ENCODE peak calls at places on chromosomes 7 and 10, in seven cellular contexts. B, U, C, R, S, K and M are unnamed samples.
A peak's percentile ranks its signal among the peaks of the same experiment; 100 is the strongest.

GRCh38 chr10:20885678-20886077 is 11.4 kb downstream of the NEBL start:
- DNase-seq in U (no peak), B (no peak), R (peak; percentile 4), C (peak; percentile 55), S (no peak), K (no peak), M (peak; percentile 68)

GRCh38 chr7:44533301-44534055 is 7.7 kb downstream of the NPC1L1 start:
- DNase-seq in U (no peak), K (no peak), C (no peak), R (no peak), B (no peak), S (no peak), M (no peak)

GRCh38 chr7:149870701-149871483 is 2.9 kb upstream of the ATP6V0E2 start:
- DNase-seq in K (no peak), B (no peak), U (no peak), S (no peak), R (no peak), C (no peak), M (no peak)

GRCh38 chr7:2955177-2955768 is 88.4 kb downstream of the CARD11 start:
- DNase-seq in S (no peak), U (no peak), B (no peak), R (no peak), K (no peak), C (no peak), M (no peak)

GRCh38 chr7:158705234-158705890 is 758 bp upstream of the NCAPG2 start:
- DNase-seq in U (no peak), S (no peak), C (peak; percentile 60), B (no peak), K (no peak), R (peak; percentile 30), M (peak; percentile 34)

GRCh38 chr7:139548302-139549028 is 25.0 kb downstream of the CLEC2L start:
- DNase-seq in U (no peak), C (no peak), S (no peak), R (no peak), K (no peak), B (no peak), M (no peak)

GRCh38 chr10:69505636-69506318 is 54.5 kb downstream of the TSPAN15 start:
- DNase-seq in K (no peak), U (no peak), C (no peak), S (no peak), R (no peak), B (no peak), M (no peak)

GRCh38 chr10:72638586-72639440 is 12.9 kb upstream of the MICU1 start:
- DNase-seq in R (no peak), B (no peak), U (no peak), K (no peak), C (peak; percentile 18), S (no peak), M (no peak)

GRCh38 chr7:50869108-50869716 is 86.5 kb upstream of the GRB10 start:
- DNase-seq in S (no peak), R (no peak), U (no peak), B (no peak), C (no peak), K (no peak), M (no peak)

GRCh38 chr7:134014935-134015334 is 112.2 kb upstream of the LRGUK start:
- DNase-seq in R (no peak), K (no peak), S (no peak), B (no peak), U (no peak), C (no peak), M (no peak)

GRCh38 chr10:79482721-79483120 is 29.6 kb upstream of the EIF5AL1 start:
- DNase-seq in C (no peak), K (no peak), S (no peak), R (no peak), U (no peak), B (no peak), M (no peak)

GRCh38 chr10:62386401-62387320 is 12.5 kb downstream of the ZNF365 start:
- DNase-seq in S (no peak), K (no peak), B (no peak), U (no peak), C (no peak), R (no peak), M (no peak)

GRCh38 chr7:93739422-93739821 is 151.1 kb downstream of the TFPI2 start:
- DNase-seq in R (no peak), C (no peak), B (no peak), S (no peak), K (no peak), U (no peak), M (no peak)

GRCh38 chr7:2024227-2024918 is 208.4 kb downstream of the MAD1L1 start:
- DNase-seq in R (no peak), S (no peak), B (no peak), C (no peak), U (no peak), K (no peak), M (no peak)